ENCODE peak calls at places on chromosome 2, in four cellular contexts. V is heart right ventricle, D is WTC11, F is GM06990. T is an unnamed sample.
A peak's percentile ranks its signal among the peaks of the same experiment; 100 is the strongest.

GRCh38 chr2:114079366-114080004 is 189.6 kb downstream of the ACTR3 start:
- DNase-seq in V (no peak), D (no peak), F (no peak), T (no peak)

GRCh38 chr2:110157153-110157793 is 41.7 kb upstream of the MALL start:
- DNase-seq in V (peak; percentile 21), D (no peak), F (peak; percentile 2), T (no peak)

GRCh38 chr2:141782574-141782973 is 348.2 kb downstream of the LRP1B start:
- DNase-seq in V (no peak), D (no peak), F (no peak), T (no peak)

GRCh38 chr2:216554286-216554685 is 55.6 kb downstream of the RPL37A start:
- DNase-seq in V (no peak), D (no peak), F (no peak), T (no peak)

GRCh38 chr2:200253631-200254030 is 52.9 kb upstream of the SPATS2L start:
- DNase-seq in V (no peak), D (no peak), F (no peak), T (no peak)

GRCh38 chr2:25369876-25370275 is 28.2 kb upstream of the DNMT3A start:
- DNase-seq in V (no peak), D (no peak), F (no peak), T (no peak)

GRCh38 chr2:107553045-107553444 is 273.6 kb upstream of the RGPD4 start:
- DNase-seq in V (no peak), D (no peak), F (no peak), T (no peak)

GRCh38 chr2:75186829-75187228 is 12.5 kb downstream of the TACR1 start:
- DNase-seq in V (no peak), D (no peak), F (no peak), T (no peak)

GRCh38 chr2:153487993-153488562 is 9.5 kb upstream of the RPRM start:
- DNase-seq in V (no peak), D (no peak), F (no peak), T (no peak)

GRCh38 chr2:227774011-227774624 is 28.4 kb downstream of the SCYGR8 start:
- DNase-seq in V (no peak), D (peak; percentile 28), F (no peak), T (peak; percentile 1)

GRCh38 chr2:188369365-188369764 is 77.7 kb downstream of the GULP1 start:
- DNase-seq in V (peak; percentile 51), D (peak; percentile 16), F (no peak), T (no peak)

GRCh38 chr2:144237845-144238637 is 281.9 kb downstream of the ZEB2 start:
- DNase-seq in V (no peak), D (no peak), F (no peak), T (no peak)
- TF ChIP-seq CTCF in V (no peak), D (no peak), F (no peak), T (no peak)

DNA sequence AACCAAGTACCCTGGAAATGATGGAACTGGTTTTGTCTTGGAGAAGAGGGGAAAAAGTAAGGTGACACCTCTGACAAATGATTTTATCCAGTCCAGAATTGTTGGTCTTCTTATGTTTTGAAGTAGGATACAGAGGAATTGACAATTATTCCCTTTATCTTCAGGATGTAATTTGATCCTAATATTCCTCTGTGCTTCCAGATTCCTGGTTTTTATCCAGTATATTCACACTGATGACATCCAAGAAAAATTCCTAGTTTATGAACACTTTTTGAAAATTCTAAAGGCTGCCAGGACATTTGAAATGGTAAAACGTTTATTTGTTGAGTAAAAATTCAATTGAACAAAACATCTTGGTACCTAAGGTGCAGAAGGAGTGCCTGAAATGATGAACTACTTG is 22.2 kb upstream of the ETAA1 start:
- DNase-seq in V (no peak), D (no peak), F (no peak), T (no peak)
- TF ChIP-seq CTCF in V (no peak), D (no peak), F (no peak), T (no peak)

GRCh38 chr2:73995810-73996209 is 11.1 kb downstream of the TET3 start:
- DNase-seq in V (no peak), D (no peak), F (no peak), T (no peak)
- TF ChIP-seq CTCF in V (no peak), D (no peak), F (peak; percentile 26), T (no peak)

GRCh38 chr2:179239838-179240237 is 24.8 kb downstream of the SESTD1 start:
- DNase-seq in V (no peak), D (no peak), F (no peak), T (no peak)

GRCh38 chr2:179243046-179243445 is 21.6 kb downstream of the SESTD1 start:
- DNase-seq in V (no peak), D (no peak), F (no peak), T (no peak)

GRCh38 chr2:179238027-179238426 is 26.6 kb downstream of the SESTD1 start:
- DNase-seq in V (no peak), D (no peak), F (no peak), T (no peak)

GRCh38 chr2:179239194-179239593 is 25.4 kb downstream of the SESTD1 start:
- DNase-seq in V (no peak), D (no peak), F (no peak), T (no peak)

GRCh38 chr2:179240481-179241451 is 23.9 kb downstream of the SESTD1 start:
- DNase-seq in V (no peak), D (peak; percentile 24), F (no peak), T (no peak)
- TF ChIP-seq CTCF in V (no peak), D (no peak), F (no peak), T (peak; percentile 14)

DNA sequence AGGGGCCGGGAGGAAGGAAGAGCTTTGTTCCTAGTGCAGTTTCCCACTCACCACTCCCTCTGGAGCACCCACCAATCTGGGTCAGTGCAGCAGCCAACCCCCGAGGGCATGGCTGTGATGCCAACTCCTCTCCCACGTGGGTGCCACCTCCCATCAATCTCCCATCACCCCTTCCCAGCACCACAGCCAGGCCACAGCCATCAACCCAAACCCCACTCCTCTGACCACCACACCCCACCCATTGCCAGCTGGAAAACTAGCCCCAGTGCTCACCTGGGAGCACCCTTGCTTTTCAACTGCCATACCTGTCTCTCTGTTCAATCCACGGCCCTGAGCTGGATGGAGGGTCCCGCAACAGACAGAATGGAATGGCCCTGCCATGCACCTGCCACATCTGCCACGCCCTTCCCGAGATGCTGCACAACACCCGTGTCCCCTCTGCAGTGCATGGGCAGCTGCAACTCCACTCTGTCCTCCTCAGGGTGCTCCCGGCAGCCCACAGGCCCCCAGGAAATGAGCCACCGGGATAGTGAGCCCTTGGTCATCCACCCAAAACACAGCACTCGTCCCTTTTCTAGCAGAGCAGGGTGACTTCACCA is 112.4 kb upstream of the ID2 start:
- DNase-seq in V (no peak), D (no peak), F (no peak), T (no peak)
- TF ChIP-seq CTCF in V (no peak), D (no peak), F (no peak), T (no peak)

DNA sequence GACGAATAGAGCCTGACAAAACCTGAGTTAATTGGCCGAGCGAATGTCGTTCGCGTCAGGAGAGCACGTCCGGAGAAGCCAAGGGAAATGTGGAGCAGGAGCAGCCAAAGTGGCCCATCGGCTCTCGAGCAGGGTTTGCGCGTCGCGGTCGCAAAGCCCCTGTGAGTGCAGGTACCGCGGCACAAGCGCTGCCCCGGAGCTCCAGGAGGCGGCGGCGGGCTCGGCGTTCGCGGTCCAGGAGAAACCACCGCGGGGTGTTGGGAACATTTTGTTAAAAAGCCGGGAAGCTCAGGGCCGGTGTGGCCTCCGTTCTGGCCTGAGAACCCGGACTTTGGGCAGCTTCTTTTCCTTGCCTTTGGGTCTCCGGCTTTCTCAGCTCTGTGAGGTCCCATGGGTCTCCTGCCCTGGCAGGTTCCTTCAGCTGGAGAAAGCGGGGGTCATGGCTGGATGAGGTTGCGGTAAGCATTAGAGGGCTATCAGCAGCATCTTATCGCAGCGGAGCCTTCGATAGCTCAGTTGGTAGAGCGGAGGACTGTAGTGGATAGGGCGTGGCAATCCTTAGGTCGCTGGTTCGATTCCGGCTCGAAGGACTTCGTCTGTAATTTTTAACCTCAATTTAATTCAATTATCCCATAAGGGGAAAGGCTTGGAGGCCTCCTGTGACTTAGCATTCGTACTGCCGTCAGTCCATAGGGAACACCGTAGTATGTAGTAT is 1.0 kb upstream of the AGBL5 start:
- DNase-seq in V (peak; percentile 95), D (peak; percentile 95), F (peak; percentile 90), T (peak; percentile 97)
- TF ChIP-seq CTCF in V (peak; percentile 59), D (no peak), F (peak; percentile 25), T (peak; percentile 48)